ENCODE peak calls at places on chromosomes 4 and X, in nine cellular contexts. I, C, N, M, S, Z, G, K and X are unnamed samples. For H3K9me3 and H3K36me3, the result is how much of the 10 kb centered on the place peaks cover.

GRCh38 chrX:69033936-69034335 is 131.3 kb downstream of the PJA1 start:
- DNase-seq in I (no peak), C (no peak), N (no peak), M (no peak), S (no peak), Z (no peak), G (no peak), K (no peak), X (no peak)

GRCh38 chrX:46251755-46252154 is 293.5 kb downstream of the ZNF674 start:
- DNase-seq in I (no peak), C (peak), N (no peak), M (no peak), S (peak), Z (no peak), G (no peak), K (no peak), X (no peak)

GRCh38 chr4:174241162-174241561 is 42.3 kb downstream of the FBXO8 start:
- DNase-seq in I (no peak), C (no peak), N (no peak), M (no peak), S (no peak), Z (no peak), G (no peak), K (no peak), X (no peak)

GRCh38 chr4:8735236-8736082 is 136.2 kb downstream of the HMX1 start:
- DNase-seq in I (no peak), C (no peak), N (no peak), M (no peak), S (no peak), Z (no peak), G (no peak), K (no peak), X (no peak)

GRCh38 chr4:89055157-89056080 is 1.6 kb downstream of the FAM13A start:
- DNase-seq in I (no peak), C (no peak), N (no peak), M (no peak), S (peak), Z (no peak), G (no peak), K (no peak), X (no peak)

GRCh38 chr4:138492178-138492577 is 250.0 kb upstream of the SLC7A11 start:
- DNase-seq in I (no peak), C (no peak), N (no peak), M (no peak), S (no peak), Z (no peak), G (no peak), K (no peak), X (no peak)

GRCh38 chrX:85503258-85504158 is 124.0 kb upstream of the POF1B start:
- DNase-seq in I (no peak), C (no peak), N (no peak), M (no peak), S (no peak), Z (no peak), G (no peak), K (no peak), X (no peak)

GRCh38 chr4:11904117-11904535 is 475.4 kb upstream of the HS3ST1 start:
- DNase-seq in I (peak), C (peak), N (no peak), M (no peak), S (no peak), Z (no peak), G (no peak), K (peak), X (peak)

GRCh38 chr4:120616041-120616440 is 306.5 kb downstream of the PRDM5 start:
- DNase-seq in I (no peak), C (no peak), N (no peak), M (no peak), S (no peak), Z (no peak), G (no peak), K (no peak), X (no peak)

GRCh38 chr4:137819964-137820383 is 287.7 kb upstream of the PCDH18 start:
- DNase-seq in I (no peak), C (peak), N (no peak), M (no peak), S (peak), Z (no peak), G (no peak), K (no peak), X (no peak)

GRCh38 chr4:7655549-7656243 is 221.0 kb upstream of the PSAPL1 start:
- DNase-seq in I (no peak), C (peak), N (no peak), M (no peak), S (no peak), Z (no peak), G (no peak), K (no peak), X (no peak)

GRCh38 chrX:12007881-12008280 is 130.4 kb upstream of the FRMPD4 start:
- DNase-seq in I (no peak), C (peak), N (peak), M (no peak), S (peak), Z (no peak), G (no peak), K (no peak), X (peak)

GRCh38 chr4:117093581-117093980 is 8.2 kb upstream of the TRAM1L1 start:
- DNase-seq in I (no peak), C (no peak), N (no peak), M (no peak), S (no peak), Z (no peak), G (no peak), K (no peak), X (no peak)

GRCh38 chrX:41258281-41258680 is 75.7 kb upstream of the DDX3X start:
- DNase-seq in I (no peak), C (no peak), N (no peak), M (no peak), S (no peak), Z (no peak), G (no peak), K (no peak), X (no peak)

GRCh38 chrX:41258871-41259270 is 75.1 kb upstream of the DDX3X start:
- DNase-seq in I (no peak), C (peak), N (no peak), M (no peak), S (no peak), Z (no peak), G (no peak), K (no peak), X (no peak)

DNA sequence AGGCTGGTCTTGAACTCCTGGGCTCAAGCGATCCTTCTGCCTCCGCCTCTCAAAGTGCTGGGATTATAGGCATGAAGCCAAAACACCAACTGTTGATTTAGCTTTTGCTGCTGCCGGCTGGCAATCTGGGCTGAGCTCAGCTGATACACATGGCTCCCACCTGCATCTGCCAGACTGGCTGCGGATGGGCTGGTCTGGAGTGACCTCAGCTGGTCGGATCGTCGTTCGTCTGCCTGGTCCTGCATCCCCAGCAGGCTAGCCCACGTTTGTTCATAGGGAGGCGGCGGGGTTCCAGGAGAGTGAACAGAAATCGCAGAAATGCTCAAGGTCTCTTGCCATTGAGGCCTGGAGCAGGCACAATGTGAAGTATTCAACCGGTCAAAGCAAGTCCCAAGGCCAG is 74.4 kb upstream of the DDX3X start:
- DNase-seq in I (no peak), C (no peak), N (no peak), M (no peak), S (no peak), Z (no peak), G (no peak), K (no peak), X (no peak)
- H3K4me3 ChIP-seq in I (no peak), C (no peak), N (no peak), M (no peak), S (no peak), Z (no peak), G (no peak), K (no peak), X (no peak)

GRCh38 chr4:173666-174314 is 49.5 kb downstream of the ZNF718 start:
- DNase-seq in I (no peak), C (no peak), N (no peak), M (no peak), S (no peak), Z (no peak), G (no peak), K (no peak), X (no peak)
- H3K9me3 ChIP-seq in I (half or more), C (under half), N (under half), M (under half), S (under half), Z (under half), G (under half), K (half or more), X (under half)

GRCh38 chrX:24173115-24173847 is 23.8 kb downstream of the ZFX start:
- DNase-seq in I (no peak), C (no peak), N (no peak), M (no peak), S (no peak), Z (no peak), G (no peak), K (no peak), X (no peak)
- H3K36me3 ChIP-seq in I (half or more), C (under half), N (under half), M (under half), S (under half), Z (under half), G (half or more), K (under half), X (under half)

GRCh38 chrX:107677501-107677901 is 49.2 kb downstream of the PRPS1 start:
- DNase-seq in I (no peak), C (peak), N (no peak), M (no peak), S (peak), Z (no peak), G (no peak), K (no peak), X (no peak)
- H3K4me3 ChIP-seq in I (no peak), C (no peak), N (peak), M (peak), S (peak), Z (peak), G (no peak), K (peak), X (no peak)

GRCh38 chr4:80990851-80991250 is 39.7 kb upstream of the BMP3 start:
- DNase-seq in I (no peak), C (no peak), N (no peak), M (no peak), S (no peak), Z (no peak), G (no peak), K (no peak), X (no peak)

GRCh38 chr4:80986021-80986420 is 44.5 kb upstream of the BMP3 start:
- DNase-seq in I (no peak), C (no peak), N (no peak), M (no peak), S (no peak), Z (no peak), G (no peak), K (no peak), X (no peak)

DNA sequence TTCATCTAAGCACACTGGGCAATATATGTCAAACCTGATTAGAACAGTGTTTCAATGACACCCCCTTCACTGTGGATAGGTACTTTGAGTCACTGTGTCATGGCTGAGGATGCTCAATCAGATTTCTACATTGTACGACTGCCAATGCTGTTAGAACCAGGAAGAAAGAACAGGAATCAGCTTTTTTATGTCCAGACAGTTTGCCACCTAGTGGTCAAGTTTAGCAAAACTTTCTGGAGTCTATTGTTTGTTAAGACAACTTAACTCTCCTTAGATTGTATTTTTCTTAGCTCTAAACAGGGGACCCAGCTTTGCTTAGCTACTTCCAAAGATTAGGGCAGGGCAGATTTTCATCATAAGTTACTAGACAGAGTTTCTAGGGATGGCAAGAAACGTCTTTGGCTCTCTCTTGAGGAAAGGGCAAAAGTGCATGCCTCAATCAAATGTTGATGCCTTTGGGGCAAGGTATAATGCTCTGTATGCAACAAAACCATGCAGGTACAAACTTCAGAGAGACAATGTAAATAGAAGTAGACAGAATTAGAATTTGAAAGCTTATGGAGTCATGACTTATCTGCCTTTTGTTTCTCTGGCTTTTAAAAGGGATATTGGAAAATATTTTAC is 40.5 kb upstream of the BMP3 start:
- DNase-seq in I (peak), C (peak), N (no peak), M (no peak), S (peak), Z (no peak), G (no peak), K (no peak), X (no peak)
- H3K9me3 ChIP-seq in I (under half), C (under half), N (under half), M (under half), S (under half), Z (under half), G (under half), K (under half), X (under half)